ENCODE peak calls at places on chromosomes 11 and 22, in ten cellular contexts. S is left ventricle myocardium superior; T is PC-3; K is endothelial cell; X is heart right ventricle; Y is activated CD8-positive, alpha-beta memory T cell treated with anti-CD3 and anti-CD28 coated beads for 24 hours; R is fibroblast of lung; N is AG04450; B is MG63; Z is left cardiac atrium. G is an unnamed sample.

GRCh38 chr11:35010656-35011055 is 94.2 kb downstream of the PDHX start:
- DNase-seq in S (no peak), T (no peak), K (no peak), X (no peak), Y (no peak), R (no peak), N (no peak), B (no peak), Z (no peak), G (no peak)

GRCh38 chr22:17767236-17768065 is 6.8 kb downstream of the BID start:
- DNase-seq in S (no peak), T (no peak), K (no peak), X (no peak), Y (peak), R (no peak), N (no peak), B (no peak), Z (no peak), G (no peak)

GRCh38 chr22:39989633-39990032 is 5.1 kb upstream of the FAM83F start:
- DNase-seq in S (no peak), T (no peak), K (no peak), X (no peak), Y (no peak), R (no peak), N (no peak), B (no peak), Z (no peak), G (no peak)

GRCh38 chr22:37887610-37888378 is 18.3 kb upstream of the MICALL1 start:
- DNase-seq in S (no peak), T (peak), K (peak), X (no peak), Y (no peak), R (peak), N (peak), B (peak), Z (no peak), G (no peak)

GRCh38 chr11:103661991-103662390 is 374.4 kb upstream of the DDI1 start:
- DNase-seq in S (no peak), T (no peak), K (no peak), X (no peak), Y (no peak), R (no peak), N (no peak), B (no peak), Z (no peak), G (no peak)

GRCh38 chr11:18775492-18776292 is 15.9 kb downstream of the PTPN5 start:
- DNase-seq in S (peak), T (peak), K (peak), X (peak), Y (peak), R (no peak), N (no peak), B (peak), Z (peak), G (peak)

GRCh38 chr11:65915821-65916251 is 3.0 kb downstream of the C11orf68 start:
- DNase-seq in S (peak), T (peak), K (no peak), X (peak), Y (no peak), R (peak), N (peak), B (peak), Z (peak), G (peak)

GRCh38 chr11:110176366-110177056 is 83.3 kb downstream of the ZC3H12C start:
- DNase-seq in S (no peak), T (peak), K (no peak), X (no peak), Y (no peak), R (peak), N (no peak), B (no peak), Z (no peak), G (peak)

GRCh38 chr11:79439893-79440450 is 858 bp downstream of the TENM4 start:
- DNase-seq in S (peak), T (no peak), K (peak), X (peak), Y (no peak), R (no peak), N (no peak), B (peak), Z (no peak), G (no peak)

GRCh38 chr22:42270178-42270511 is 308 bp downstream of the TCF20 start:
- DNase-seq in S (peak), T (peak), K (peak), X (no peak), Y (peak), R (no peak), N (no peak), B (peak), Z (no peak), G (no peak)

GRCh38 chr22:36823177-36823839 is 6.5 kb upstream of the PVALB start:
- DNase-seq in S (no peak), T (no peak), K (peak), X (no peak), Y (no peak), R (peak), N (no peak), B (no peak), Z (no peak), G (peak)

GRCh38 chr11:120337133-120337895 is 1.1 kb downstream of the ARHGEF12 start:
- DNase-seq in S (peak), T (peak), K (peak), X (peak), Y (peak), R (peak), N (no peak), B (peak), Z (peak), G (peak)

GRCh38 chr11:46865340-46865739 is 19.3 kb upstream of the CKAP5 start:
- DNase-seq in S (no peak), T (no peak), K (no peak), X (no peak), Y (no peak), R (peak), N (peak), B (no peak), Z (no peak), G (no peak)

GRCh38 chr11:88300888-88301477 is 36.6 kb downstream of the CTSC start:
- DNase-seq in S (no peak), T (no peak), K (no peak), X (no peak), Y (no peak), R (no peak), N (no peak), B (no peak), Z (no peak), G (no peak)

GRCh38 chr11:105609341-105609781 is 512 bp upstream of the GRIA4 start:
- DNase-seq in S (no peak), T (peak), K (peak), X (no peak), Y (no peak), R (no peak), N (no peak), B (no peak), Z (no peak), G (peak)

GRCh38 chr22:36032611-36033010 is 4.0 kb upstream of the RBFOX2 start:
- DNase-seq in S (no peak), T (no peak), K (no peak), X (no peak), Y (no peak), R (no peak), N (no peak), B (no peak), Z (no peak), G (no peak)

GRCh38 chr11:114197799-114198500 is 98.2 kb upstream of the NNMT start:
- DNase-seq in S (peak), T (peak), K (no peak), X (peak), Y (no peak), R (peak), N (peak), B (peak), Z (peak), G (peak)

GRCh38 chr22:41256254-41256897 is 15.6 kb upstream of the CHADL start:
- DNase-seq in S (no peak), T (peak), K (no peak), X (no peak), Y (no peak), R (peak), N (peak), B (peak), Z (no peak), G (peak)

GRCh38 chr11:92859290-92859689 is 110.2 kb upstream of the MTNR1B start:
- DNase-seq in S (no peak), T (no peak), K (no peak), X (no peak), Y (no peak), R (no peak), N (no peak), B (no peak), Z (no peak), G (no peak)

GRCh38 chr11:36075053-36075452 is 131.2 kb downstream of the LDLRAD3 start:
- DNase-seq in S (no peak), T (peak), K (no peak), X (no peak), Y (no peak), R (peak), N (peak), B (peak), Z (no peak), G (peak)

GRCh38 chr11:8384199-8384821 is 120.6 kb upstream of the LMO1 start:
- DNase-seq in S (no peak), T (peak), K (peak), X (no peak), Y (no peak), R (peak), N (no peak), B (peak), Z (no peak), G (peak)

GRCh38 chr11:128904872-128905344 is 13.8 kb downstream of the KCNJ5 start:
- DNase-seq in S (peak), T (peak), K (no peak), X (no peak), Y (no peak), R (peak), N (no peak), B (no peak), Z (peak), G (no peak)

GRCh38 chr22:17968126-17968525 is 56.2 kb downstream of the MICAL3 start:
- DNase-seq in S (no peak), T (no peak), K (no peak), X (no peak), Y (no peak), R (no peak), N (no peak), B (no peak), Z (no peak), G (no peak)

GRCh38 chr11:133570376-133570775 is 38.1 kb upstream of the OPCML start:
- DNase-seq in S (no peak), T (no peak), K (no peak), X (no peak), Y (no peak), R (peak), N (no peak), B (peak), Z (no peak), G (no peak)

GRCh38 chr11:48123249-48123875 is 93.2 kb upstream of the OR4B1 start:
- DNase-seq in S (no peak), T (no peak), K (no peak), X (no peak), Y (no peak), R (no peak), N (no peak), B (no peak), Z (no peak), G (no peak)

GRCh38 chr11:69437001-69437875 is 44.2 kb upstream of the LINC01488 start:
- DNase-seq in S (no peak), T (peak), K (no peak), X (no peak), Y (no peak), R (peak), N (no peak), B (no peak), Z (no peak), G (peak)

GRCh38 chr11:128963744-128964340 is 21.2 kb upstream of the TP53AIP1 start:
- DNase-seq in S (no peak), T (no peak), K (no peak), X (no peak), Y (no peak), R (peak), N (no peak), B (no peak), Z (no peak), G (no peak)

GRCh38 chr11:1082728-1083620 is 8.3 kb downstream of the MUC2 start:
- DNase-seq in S (peak), T (no peak), K (no peak), X (no peak), Y (no peak), R (no peak), N (no peak), B (no peak), Z (peak), G (no peak)

GRCh38 chr11:65444314-65445051 is 21.9 kb downstream of the NEAT1 start:
- DNase-seq in S (no peak), T (peak), K (no peak), X (no peak), Y (peak), R (no peak), N (no peak), B (peak), Z (no peak), G (no peak)

GRCh38 chr22:23752090-23752691 is 1.3 kb upstream of the ZNF70 start:
- DNase-seq in S (no peak), T (no peak), K (no peak), X (no peak), Y (no peak), R (no peak), N (no peak), B (no peak), Z (no peak), G (no peak)

GRCh38 chr11:48049036-48049435 is 68.7 kb downstream of the PTPRJ start:
- DNase-seq in S (no peak), T (peak), K (no peak), X (no peak), Y (no peak), R (no peak), N (no peak), B (no peak), Z (no peak), G (peak)

GRCh38 chr11:77035580-77035979 is 1.4 kb downstream of the B3GNT6 start:
- DNase-seq in S (no peak), T (peak), K (no peak), X (no peak), Y (no peak), R (no peak), N (no peak), B (no peak), Z (no peak), G (no peak)

GRCh38 chr11:1116666-1117390 is 40.9 kb upstream of the MUC5AC start:
- DNase-seq in S (peak), T (no peak), K (no peak), X (no peak), Y (no peak), R (no peak), N (no peak), B (no peak), Z (peak), G (no peak)

GRCh38 chr11:93686812-93687211 is 25.3 kb downstream of the CEP295 start:
- DNase-seq in S (no peak), T (no peak), K (no peak), X (no peak), Y (no peak), R (peak), N (no peak), B (no peak), Z (no peak), G (no peak)

GRCh38 chr11:47348859-47349258 is 3.6 kb downstream of the MYBPC3 start:
- DNase-seq in S (peak), T (peak), K (no peak), X (no peak), Y (no peak), R (no peak), N (no peak), B (no peak), Z (no peak), G (peak)

GRCh38 chr22:24305260-24305692 is 34.6 kb downstream of the SPECC1L start:
- DNase-seq in S (no peak), T (peak), K (no peak), X (no peak), Y (no peak), R (peak), N (no peak), B (no peak), Z (no peak), G (no peak)

GRCh38 chr11:8803973-8804372 is 107.0 kb upstream of the AKIP1 start:
- DNase-seq in S (no peak), T (no peak), K (no peak), X (no peak), Y (no peak), R (no peak), N (no peak), B (no peak), Z (no peak), G (no peak)

GRCh38 chr11:1757861-1758610 is 5.7 kb downstream of the CTSD start:
- DNase-seq in S (no peak), T (no peak), K (no peak), X (no peak), Y (peak), R (no peak), N (no peak), B (no peak), Z (peak), G (no peak)

GRCh38 chr22:45083659-45084305 is 74.0 kb upstream of the PHF21B start:
- DNase-seq in S (no peak), T (peak), K (no peak), X (no peak), Y (no peak), R (peak), N (no peak), B (peak), Z (no peak), G (peak)

GRCh38 chr11:27700351-27701261 is at the start of gene BDNF:
- DNase-seq in S (peak), T (peak), K (no peak), X (no peak), Y (peak), R (peak), N (no peak), B (peak), Z (no peak), G (peak)